ENCODE peak calls at places on chromosomes 11 and 22, in nine cellular contexts. B is hepatocyte, C is small intestine, V is fibroblast of lung, X is IMR-90, G is breast epithelium, O is esophagus muscularis mucosa, U is astrocyte, J is uterus. P is an unnamed sample.

GRCh38 chr11:27183672-27184457 is 143.2 kb downstream of the BBOX1 start:
- DNase-seq in X (peak; percentile 72), U (peak; percentile 67), B (peak; percentile 81), O (no peak), C (peak; percentile 77), G (no peak), V (peak; percentile 82), J (peak; percentile 37), P (no peak)

GRCh38 chr11:2122222-2122906 is 16.8 kb downstream of the IGF2 start:
- DNase-seq in J (no peak), O (no peak), C (no peak), U (peak; percentile 43), B (peak; percentile 58), X (peak; percentile 33), V (peak; percentile 61), G (no peak), P (no peak)

GRCh38 chr11:5196731-5197130 is 3.8 kb downstream of the OR51V1 start:
- DNase-seq in U (no peak), B (no peak), C (no peak), X (peak; percentile 10), O (no peak), V (no peak), G (no peak), J (no peak), P (no peak)

GRCh38 chr11:31786996-31787685 is 24.0 kb downstream of the PAX6 start:
- DNase-seq in V (no peak), C (no peak), U (no peak), G (no peak), J (no peak), X (no peak), O (peak; percentile 81), B (no peak), P (no peak)

GRCh38 chr11:44725016-44725651 is 1.6 kb upstream of the TSPAN18 start:
- DNase-seq in X (no peak), G (no peak), J (no peak), U (no peak), B (no peak), V (no peak), O (no peak), C (no peak), P (no peak)

GRCh38 chr11:1280116-1281035 is 29.1 kb downstream of the TOLLIP start:
- DNase-seq in O (no peak), B (no peak), V (no peak), J (no peak), U (no peak), C (no peak), G (no peak), X (no peak), P (no peak)

GRCh38 chr22:19669570-19669969 is 44.7 kb upstream of the SEPTIN5 start:
- DNase-seq in J (no peak), V (no peak), C (no peak), G (no peak), B (no peak), O (no peak), U (no peak), X (no peak), P (no peak)

GRCh38 chr11:112881461-112881860 is 79.8 kb upstream of the NCAM1 start:
- DNase-seq in G (peak; percentile 57), O (no peak), U (peak; percentile 67), C (peak; percentile 46), V (peak; percentile 18), B (peak; percentile 64), J (peak; percentile 68), X (no peak), P (peak; percentile 18)

GRCh38 chr11:127223633-127224032 is 223.1 kb upstream of the KIRREL3 start:
- DNase-seq in O (no peak), U (no peak), G (no peak), J (no peak), X (no peak), V (no peak), B (no peak), C (no peak), P (no peak)

GRCh38 chr22:17629646-17630045 is 1.1 kb upstream of the ATP6V1E1 start:
- DNase-seq in C (no peak), X (no peak), G (no peak), V (no peak), J (no peak), B (no peak), U (no peak), O (no peak), P (no peak)

GRCh38 chr11:92440701-92441338 is 216.2 kb downstream of the FAT3 start:
- DNase-seq in J (no peak), O (no peak), X (no peak), V (no peak), C (no peak), B (no peak), U (no peak), G (no peak), P (no peak)

GRCh38 chr11:78812513-78813293 is 238.0 kb upstream of the NARS2 start:
- DNase-seq in V (peak; percentile 59), C (peak; percentile 29), O (no peak), J (no peak), G (no peak), X (peak; percentile 57), U (no peak), B (peak; percentile 38), P (no peak)
- H3K4me3 ChIP-seq in V (no peak overlapping the region), C (no peak overlapping the region), O (no peak overlapping the region), J (no peak overlapping the region), G (no peak overlapping the region), X (no peak overlapping the region), U (no peak overlapping the region), B (no peak overlapping the region), P (no peak overlapping the region)

GRCh38 chr11:114236829-114237228 is 59.4 kb upstream of the NNMT start:
- DNase-seq in X (no peak), V (peak; percentile 79), B (no peak), O (no peak), U (no peak), C (no peak), J (no peak), G (no peak), P (no peak)
- H3K36me3 ChIP-seq in X (no peaks in the 10 kb centered on the region), V (no peaks in the 10 kb centered on the region), B (no peaks in the 10 kb centered on the region), O (peaks cover 62% of the 10 kb centered on the region), U (no peaks in the 10 kb centered on the region), C (no peaks in the 10 kb centered on the region), J (no peaks in the 10 kb centered on the region), G (no peaks in the 10 kb centered on the region), P (no peaks in the 10 kb centered on the region)

GRCh38 chr11:65915101-65915820 is 3.6 kb downstream of the C11orf68 start:
- DNase-seq in U (no peak), C (no peak), V (peak; percentile 17), B (no peak), G (no peak), O (no peak), X (no peak), J (no peak), P (no peak)
- H3K4me3 ChIP-seq in U (no peak overlapping the region), C (no peak overlapping the region), V (no peak overlapping the region), B (no peak overlapping the region), G (peak overlapping the region; percentile 48), O (peak overlapping the region; percentile 16), X (no peak overlapping the region), J (peak overlapping the region; percentile 2), P (no peak overlapping the region)

DNA sequence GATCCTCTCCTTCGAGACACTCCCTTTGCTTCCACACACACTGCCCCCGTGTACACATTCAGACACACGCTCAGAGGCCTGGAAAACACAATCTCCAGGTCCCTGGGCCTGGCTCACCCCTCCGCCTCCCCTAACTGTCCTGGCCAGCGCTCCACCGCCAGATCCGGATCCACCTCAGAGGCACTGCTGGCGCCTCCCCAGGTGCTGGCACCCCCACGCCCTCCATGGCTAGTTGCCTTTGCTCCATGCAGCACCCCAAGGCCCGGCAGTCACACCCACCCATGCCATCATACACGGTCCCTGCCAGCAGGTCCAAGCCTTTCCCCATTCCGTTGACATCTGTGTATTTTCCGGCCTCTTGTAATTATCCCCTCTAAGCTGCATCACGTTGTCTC is 11.1 kb downstream of the SPTBN2 start:
- DNase-seq in G (no peak), V (no peak), O (no peak), B (no peak), X (no peak), J (no peak), C (no peak), U (no peak), P (no peak)
- H3K36me3 ChIP-seq in G (no peaks in the 10 kb centered on the region), V (no peaks in the 10 kb centered on the region), O (peaks cover 8% of the 10 kb centered on the region), B (no peaks in the 10 kb centered on the region), X (no peaks in the 10 kb centered on the region), J (no peaks in the 10 kb centered on the region), C (no peaks in the 10 kb centered on the region), U (no peaks in the 10 kb centered on the region), P (peaks cover 1% of the 10 kb centered on the region)

DNA sequence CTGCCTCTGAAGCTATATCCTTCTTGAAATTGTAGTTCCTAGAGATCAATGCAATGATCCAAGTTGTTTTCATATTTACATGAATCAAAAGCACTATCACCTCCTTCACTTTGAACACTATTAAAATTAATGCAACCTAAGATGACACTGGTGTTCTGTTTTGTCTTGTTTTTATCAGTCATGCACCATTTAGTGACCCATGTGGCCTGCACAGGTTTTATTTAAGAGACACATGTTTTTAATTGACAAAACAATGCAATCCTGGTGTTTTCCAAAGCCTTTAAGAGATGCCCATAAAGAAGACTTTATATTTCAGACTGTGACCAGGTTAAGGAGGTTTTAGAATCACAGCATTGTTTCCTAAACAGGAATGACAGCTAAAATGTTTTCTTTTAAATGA is 177.5 kb downstream of the FAM181B start:
- DNase-seq in J (no peak), X (no peak), O (no peak), G (no peak), C (no peak), V (no peak), U (no peak), B (no peak), P (no peak)
- H3K4me3 ChIP-seq in J (no peak overlapping the region), X (no peak overlapping the region), O (no peak overlapping the region), G (no peak overlapping the region), C (no peak overlapping the region), V (no peak overlapping the region), U (no peak overlapping the region), B (no peak overlapping the region), P (no peak overlapping the region)

DNA sequence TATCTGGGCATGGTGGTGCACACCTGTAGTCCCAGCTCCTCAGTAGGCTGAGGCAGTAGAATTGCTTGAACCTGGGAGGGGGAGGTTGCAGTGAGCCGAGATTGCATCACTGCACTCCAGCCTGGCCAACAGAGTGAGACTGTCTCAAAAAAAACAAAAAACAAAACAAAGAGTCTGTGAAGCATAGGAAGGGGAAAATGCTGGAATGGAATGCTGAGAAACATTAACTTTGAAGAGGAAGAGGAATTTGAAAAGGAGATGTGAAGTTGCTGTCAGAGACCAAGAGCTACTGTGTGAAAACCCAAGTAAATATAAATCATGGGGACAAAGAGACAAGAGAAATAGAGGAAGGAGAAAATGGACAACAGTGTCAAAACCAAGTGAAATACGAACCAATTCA is 455.1 kb upstream of the ARHGAP42 start:
- DNase-seq in B (no peak), G (no peak), O (no peak), U (no peak), C (no peak), J (no peak), V (no peak), X (no peak), P (peak; percentile 41)
- H3K36me3 ChIP-seq in B (no peaks in the 10 kb centered on the region), G (no peaks in the 10 kb centered on the region), O (no peaks in the 10 kb centered on the region), U (no peaks in the 10 kb centered on the region), C (no peaks in the 10 kb centered on the region), J (no peaks in the 10 kb centered on the region), V (no peaks in the 10 kb centered on the region), X (no peaks in the 10 kb centered on the region), P (no peaks in the 10 kb centered on the region)